ENCODE peak calls at places on chromosomes 2 and 18, in ten cellular contexts. S is K562, G is neural progenitor cell, E is fibroblast of lung, F is A549, N is OCI-LY7, X is hepatocyte, W is PC-3, B is MM.1S, M is osteoblast. Z is an unnamed sample.

GRCh38 chr18:42078711-42079110 is 123.7 kb downstream of the PIK3C3 start:
- DNase-seq in S (no peak), G (no peak), E (peak), F (no peak), N (no peak), X (no peak), W (no peak), B (no peak), M (no peak), Z (peak)

GRCh38 chr2:15225131-15225530 is 336.0 kb downstream of the NBAS start:
- DNase-seq in S (no peak), G (no peak), E (no peak), F (no peak), N (no peak), X (no peak), W (no peak), B (no peak), M (no peak), Z (no peak)

GRCh38 chr2:223585691-223586090 is 16.5 kb downstream of the SCG2 start:
- DNase-seq in S (no peak), G (no peak), E (peak), F (peak), N (no peak), X (peak), W (peak), B (no peak), M (no peak), Z (peak)

GRCh38 chr2:21118302-21118920 is 5.4 kb upstream of the TDRD15 start:
- DNase-seq in S (peak), G (peak), E (peak), F (peak), N (peak), X (peak), W (peak), B (peak), M (no peak), Z (no peak)

GRCh38 chr2:202378001-202378400 is 1.9 kb downstream of the BMPR2 start:
- DNase-seq in S (no peak), G (no peak), E (no peak), F (no peak), N (no peak), X (no peak), W (peak), B (no peak), M (no peak), Z (no peak)

GRCh38 chr2:149312039-149312438 is 18.3 kb upstream of the LYPD6 start:
- DNase-seq in S (no peak), G (no peak), E (no peak), F (no peak), N (no peak), X (no peak), W (no peak), B (no peak), M (no peak), Z (no peak)

GRCh38 chr2:158539176-158539895 is 82.6 kb downstream of the PKP4 start:
- DNase-seq in S (peak), G (no peak), E (peak), F (peak), N (no peak), X (peak), W (peak), B (peak), M (no peak), Z (peak)

GRCh38 chr2:112626604-112627059 is 19.1 kb upstream of the SLC20A1 start:
- DNase-seq in S (peak), G (peak), E (peak), F (peak), N (peak), X (peak), W (peak), B (peak), M (no peak), Z (peak)

GRCh38 chr2:171347591-171348032 is 86.2 kb downstream of the METTL8 start:
- DNase-seq in S (no peak), G (no peak), E (peak), F (peak), N (peak), X (peak), W (peak), B (no peak), M (peak), Z (peak)

GRCh38 chr2:161039071-161039470 is 121.2 kb upstream of the TANK start:
- DNase-seq in S (no peak), G (no peak), E (no peak), F (no peak), N (no peak), X (no peak), W (no peak), B (no peak), M (no peak), Z (no peak)

GRCh38 chr2:63440612-63441011 is 147.7 kb downstream of the WDPCP start:
- DNase-seq in S (no peak), G (no peak), E (peak), F (no peak), N (no peak), X (no peak), W (no peak), B (no peak), M (no peak), Z (peak)

GRCh38 chr2:5391361-5391760 is 300.8 kb upstream of the SOX11 start:
- DNase-seq in S (no peak), G (no peak), E (peak), F (no peak), N (no peak), X (no peak), W (no peak), B (no peak), M (no peak), Z (no peak)

GRCh38 chr2:232485757-232486557 is 1.7 kb downstream of the ECEL1 start:
- DNase-seq in S (no peak), G (peak), E (no peak), F (no peak), N (no peak), X (no peak), W (no peak), B (no peak), M (peak), Z (no peak)
- TF ChIP-seq CTCF in S (no peak), G (no peak), E (no peak), F (no peak), N (no peak), X (no peak), W (no peak), B (no peak), M (no peak), Z (no peak)

DNA sequence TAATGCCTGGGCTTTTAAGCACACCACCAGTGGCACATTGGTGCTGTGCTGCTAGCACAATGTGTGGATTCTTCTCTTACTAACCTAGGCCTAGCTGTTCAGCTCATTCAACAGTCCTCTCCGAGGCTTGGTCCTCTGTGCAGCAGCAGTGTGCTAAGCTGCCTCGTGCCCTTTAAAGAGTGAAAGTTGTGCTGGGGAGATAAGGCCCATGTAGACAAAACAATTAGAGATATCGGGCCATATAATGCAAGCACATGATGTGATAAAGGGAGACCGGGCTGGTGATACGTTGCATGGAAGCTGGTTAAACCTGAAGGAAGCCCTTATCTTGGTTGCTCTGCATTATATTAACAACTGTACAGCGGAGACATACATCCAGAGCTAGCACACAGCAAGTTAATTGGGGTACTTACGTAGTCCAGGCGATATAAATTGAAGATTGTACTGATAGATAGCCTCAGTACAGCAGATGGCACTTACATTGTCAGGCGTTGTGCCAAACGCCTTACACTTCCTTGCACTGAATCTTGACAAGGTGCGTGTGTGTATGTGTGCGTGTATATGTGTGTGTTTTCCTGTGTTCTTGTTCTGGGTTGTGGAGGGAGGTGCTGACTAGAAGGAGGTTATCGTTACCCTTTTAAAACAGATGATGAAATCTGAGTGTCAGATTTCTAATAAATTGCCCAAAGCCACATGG is 28.5 kb downstream of the HK2 start:
- DNase-seq in S (peak), G (no peak), E (no peak), F (no peak), N (no peak), X (peak), W (no peak), B (no peak), M (no peak), Z (no peak)
- H3K4me2 ChIP-seq in S (peak), G (no peak), E (no peak), F (no peak), N (no peak), X (no peak), W (no peak), B (no peak), M (no peak), Z (no peak)

GRCh38 chr2:214489181-214489580 is 78.3 kb downstream of the VWC2L start:
- DNase-seq in S (no peak), G (no peak), E (no peak), F (no peak), N (no peak), X (no peak), W (no peak), B (no peak), M (no peak), Z (no peak)

GRCh38 chr2:214482716-214483115 is 71.9 kb downstream of the VWC2L start:
- DNase-seq in S (no peak), G (peak), E (no peak), F (no peak), N (no peak), X (no peak), W (no peak), B (no peak), M (no peak), Z (no peak)

GRCh38 chr2:214484701-214485100 is 73.8 kb downstream of the VWC2L start:
- DNase-seq in S (no peak), G (no peak), E (no peak), F (no peak), N (no peak), X (no peak), W (no peak), B (no peak), M (no peak), Z (no peak)

GRCh38 chr2:214481204-214481603 is 70.3 kb downstream of the VWC2L start:
- DNase-seq in S (no peak), G (peak), E (peak), F (no peak), N (no peak), X (peak), W (no peak), B (peak), M (no peak), Z (peak)

DNA sequence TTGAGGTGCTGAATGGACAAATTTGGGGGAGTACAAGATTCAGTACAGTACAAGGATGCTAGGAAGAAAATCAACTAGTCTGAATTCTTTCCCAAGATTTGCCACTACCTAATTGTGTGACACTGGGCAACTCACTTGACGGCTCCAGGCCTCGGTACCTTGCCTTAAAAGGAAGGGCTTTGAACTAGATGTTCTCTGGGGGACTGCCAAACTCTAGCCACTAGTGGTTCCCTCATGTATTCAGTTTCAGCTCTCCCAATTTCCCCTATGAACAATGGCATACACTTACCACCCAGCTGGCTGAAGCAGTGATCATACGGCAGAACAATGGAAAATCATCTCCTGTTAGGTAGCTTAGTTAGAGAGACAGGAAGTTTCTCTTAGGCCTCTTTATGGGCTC is 73.4 kb downstream of the VWC2L start:
- DNase-seq in S (no peak), G (peak), E (no peak), F (no peak), N (no peak), X (no peak), W (no peak), B (no peak), M (no peak), Z (no peak)
- TF ChIP-seq CTCF in S (no peak), G (no peak), E (no peak), F (no peak), N (no peak), X (no peak), W (no peak), B (no peak), M (no peak), Z (no peak)

GRCh38 chr18:13544953-13545352 is 181.4 kb downstream of the FAM210A start:
- DNase-seq in S (no peak), G (no peak), E (no peak), F (no peak), N (no peak), X (no peak), W (no peak), B (no peak), M (no peak), Z (no peak)

GRCh38 chr18:13543144-13543543 is 183.2 kb downstream of the FAM210A start:
- DNase-seq in S (no peak), G (no peak), E (no peak), F (no peak), N (no peak), X (no peak), W (no peak), B (no peak), M (no peak), Z (no peak)

GRCh38 chr18:13542520-13542847 is 183.9 kb downstream of the FAM210A start:
- DNase-seq in S (no peak), G (no peak), E (no peak), F (no peak), N (no peak), X (peak), W (no peak), B (no peak), M (no peak), Z (no peak)

GRCh38 chr18:13545514-13545913 is 180.8 kb downstream of the FAM210A start:
- DNase-seq in S (no peak), G (no peak), E (no peak), F (no peak), N (no peak), X (no peak), W (no peak), B (no peak), M (no peak), Z (no peak)

DNA sequence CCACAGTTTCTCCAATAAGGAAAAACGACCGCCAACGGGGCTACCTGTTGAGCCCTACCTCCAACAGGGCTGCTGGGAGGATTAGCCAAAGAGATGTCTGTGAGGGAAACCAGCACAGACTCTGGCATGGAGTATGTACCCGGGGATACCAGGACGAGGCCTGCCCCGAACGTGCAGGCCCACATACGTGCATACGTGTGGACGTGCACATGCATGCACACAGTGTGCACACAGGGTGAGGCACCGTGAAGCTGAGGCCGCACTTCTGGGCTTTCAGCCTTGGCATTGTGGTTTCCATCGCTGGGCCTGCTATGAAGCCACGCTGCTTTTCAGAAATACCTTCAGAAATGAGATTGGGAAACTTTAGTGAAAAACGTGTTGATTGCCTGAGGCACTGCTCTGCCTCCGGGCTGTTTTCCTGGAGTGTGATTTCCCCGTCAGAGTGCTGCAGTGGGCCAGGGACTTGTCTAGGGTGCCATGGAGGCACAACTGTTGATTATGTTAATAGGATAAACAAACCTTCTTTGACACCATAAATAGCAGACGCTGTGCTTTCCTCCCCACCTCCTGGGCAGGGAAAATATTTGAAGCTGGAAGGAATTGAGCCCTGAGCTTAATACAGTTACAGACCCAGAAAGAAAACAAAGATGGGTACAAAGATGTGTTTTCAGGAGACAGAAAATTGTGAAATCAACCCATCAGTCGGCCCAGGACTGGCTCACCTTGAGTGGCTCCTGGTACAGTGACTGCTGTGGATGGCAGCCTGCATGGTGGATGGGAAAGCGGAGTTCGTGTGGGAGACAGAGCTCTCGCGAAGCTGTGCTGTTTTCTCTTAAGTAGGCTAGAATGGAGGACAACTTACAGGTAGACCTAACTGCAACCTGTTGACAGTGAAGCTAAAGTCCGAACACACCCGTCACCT is 182.3 kb downstream of the FAM210A start:
- DNase-seq in S (no peak), G (no peak), E (no peak), F (no peak), N (no peak), X (no peak), W (no peak), B (no peak), M (no peak), Z (no peak)
- H3K4me2 ChIP-seq in S (no peak), G (no peak), E (no peak), F (no peak), N (no peak), X (no peak), W (no peak), B (no peak), M (no peak), Z (no peak)

GRCh38 chr2:141311430-141311829 is 819.4 kb downstream of the LRP1B start:
- DNase-seq in S (no peak), G (no peak), E (no peak), F (no peak), N (no peak), X (no peak), W (no peak), B (no peak), M (no peak), Z (no peak)
- TF ChIP-seq CTCF in S (no peak), G (no peak), E (no peak), F (no peak), N (no peak), X (no peak), W (no peak), B (no peak), M (no peak), Z (no peak)

GRCh38 chr2:190646780-190647626 is 1.9 kb upstream of the NAB1 start:
- DNase-seq in S (no peak), G (no peak), E (no peak), F (no peak), N (no peak), X (no peak), W (no peak), B (no peak), M (peak), Z (peak)
- H3K4me2 ChIP-seq in S (no peak), G (no peak), E (peak), F (peak), N (peak), X (peak), W (peak), B (no peak), M (peak), Z (peak)